ENCODE peak calls at places on chromosomes 7 and 10, in nine cellular contexts. I is suprapubic skin, Z is mammary epithelial cell, Q is heart right ventricle, N is OCI-LY7, P is body of pancreas, W is brain microvascular endothelial cell, S is IMR-90, Y is HL-60. A is an unnamed sample.

GRCh38 chr10:61465807-61466425 is 12.7 kb upstream of the TMEM26 start:
- DNase-seq in N (no peak), Z (no peak), I (no peak), W (no peak), Y (no peak), Q (no peak), S (peak), P (no peak), A (no peak)

GRCh38 chr10:131009801-131010200 is 301.7 kb downstream of the TCERG1L start:
- DNase-seq in Y (no peak), Q (no peak), N (no peak), P (no peak), S (no peak), Z (no peak), W (no peak), I (no peak), A (no peak)

GRCh38 chr7:124171068-124171467 is 138.2 kb upstream of the TMEM229A start:
- DNase-seq in Z (peak), I (no peak), Q (peak), S (peak), Y (peak), P (peak), N (no peak), W (peak), A (no peak)

GRCh38 chr10:14466256-14466655 is 135.5 kb upstream of the FRMD4A start:
- DNase-seq in Y (no peak), W (peak), Z (no peak), I (no peak), Q (peak), N (no peak), P (no peak), S (peak), A (no peak)

GRCh38 chr7:136894789-136895188 is 26.3 kb downstream of the CHRM2 start:
- DNase-seq in Z (no peak), N (no peak), Y (no peak), W (no peak), I (no peak), P (no peak), Q (no peak), S (no peak), A (no peak)

GRCh38 chr10:101397140-101397539 is 43.2 kb downstream of the BTRC start:
- DNase-seq in Z (peak), Q (peak), P (no peak), W (peak), Y (no peak), I (no peak), S (peak), N (peak), A (no peak)

GRCh38 chr10:132834311-132834761 is 48.4 kb upstream of the NKX6-2 start:
- DNase-seq in N (no peak), Y (no peak), P (no peak), W (no peak), Q (no peak), S (no peak), I (no peak), Z (no peak), A (no peak)

GRCh38 chr7:13903997-13904396 is 85.5 kb downstream of the ETV1 start:
- DNase-seq in P (no peak), S (peak), N (no peak), W (no peak), Y (peak), Q (no peak), Z (no peak), I (no peak), A (no peak)

GRCh38 chr10:121459765-121460453 is 138.3 kb downstream of the FGFR2 start:
- DNase-seq in S (no peak), Y (no peak), Q (no peak), I (no peak), W (no peak), P (no peak), N (no peak), Z (peak), A (no peak)

GRCh38 chr7:80147543-80148376 is 13.1 kb downstream of the GNAI1 start:
- DNase-seq in Y (no peak), N (no peak), S (peak), Z (peak), I (no peak), Q (no peak), P (no peak), W (peak), A (peak)

GRCh38 chr7:94666879-94667587 is 11.1 kb upstream of the SGCE start:
- DNase-seq in Y (no peak), I (no peak), N (no peak), P (no peak), Z (no peak), Q (no peak), S (no peak), W (no peak), A (no peak)

GRCh38 chr10:90306187-90306586 is 551.7 kb downstream of the HTR7 start:
- DNase-seq in W (peak), Q (peak), Y (no peak), P (no peak), S (peak), N (no peak), I (no peak), Z (peak), A (no peak)

GRCh38 chr7:46393142-46393541 is 472.1 kb upstream of the IGFBP3 start:
- DNase-seq in Z (no peak), P (no peak), I (no peak), W (no peak), Q (no peak), N (no peak), Y (no peak), S (peak), A (no peak)

GRCh38 chr7:141397236-141398163 is 153.7 kb upstream of the AGK start:
- DNase-seq in S (no peak), I (no peak), Q (peak), W (no peak), N (no peak), Z (no peak), P (no peak), Y (no peak), A (no peak)

GRCh38 chr10:100009283-100009792 is 409 bp downstream of the DNMBP start:
- DNase-seq in P (peak), W (no peak), N (no peak), Z (peak), I (no peak), S (no peak), Q (peak), Y (peak), A (no peak)

GRCh38 chr10:100007239-100008141 is 2.3 kb downstream of the DNMBP start:
- DNase-seq in N (peak), P (no peak), Q (no peak), Z (no peak), Y (no peak), S (no peak), W (no peak), I (no peak), A (no peak)

GRCh38 chr10:100008708-100009282 is 952 bp downstream of the DNMBP start:
- DNase-seq in Z (no peak), N (peak), I (no peak), Y (no peak), P (no peak), S (no peak), W (no peak), Q (no peak), A (no peak)

GRCh38 chr10:100008142-100008522 is 1.6 kb downstream of the DNMBP start:
- DNase-seq in Z (peak), N (no peak), P (no peak), W (no peak), Y (no peak), I (no peak), S (peak), Q (no peak), A (no peak)

GRCh38 chr10:100009793-100010676 is at the start of gene DNMBP:
- DNase-seq in P (peak), S (peak), I (peak), N (peak), Z (peak), Q (peak), W (peak), Y (peak), A (peak)
- H3K27ac ChIP-seq in P (peak), S (peak), I (peak), N (peak), Z (peak), Q (peak), W (peak), Y (no peak), A (peak)

GRCh38 chr7:122550545-122550944 is 148.4 kb downstream of the RNF133 start:
- DNase-seq in Y (no peak), Q (no peak), Z (no peak), I (no peak), S (no peak), N (no peak), W (no peak), P (no peak), A (no peak)
- TF ChIP-seq CTCF in Y (no peak), Q (no peak), Z (no peak), I (no peak), S (no peak), N (no peak), W (no peak), P (peak), A (peak)

GRCh38 chr7:122304996-122305421 is 459 bp upstream of the FEZF1 start:
- DNase-seq in W (no peak), I (no peak), Q (no peak), P (peak), S (no peak), N (no peak), Y (no peak), Z (no peak), A (no peak)
- H3K27ac ChIP-seq in W (no peak), I (no peak), Q (no peak), P (no peak), S (no peak), N (no peak), Y (no peak), Z (no peak), A (no peak)

GRCh38 chr10:86692023-86692514 is 23.8 kb downstream of the LDB3 start:
- DNase-seq in P (no peak), Y (no peak), W (no peak), N (no peak), Q (no peak), Z (no peak), S (no peak), I (no peak), A (no peak)

GRCh38 chr10:86693289-86693688 is 25.0 kb downstream of the LDB3 start:
- DNase-seq in Q (no peak), P (no peak), S (no peak), Y (no peak), Z (no peak), I (no peak), N (no peak), W (no peak), A (no peak)

GRCh38 chr10:86692664-86693063 is 24.4 kb downstream of the LDB3 start:
- DNase-seq in Z (no peak), P (no peak), W (no peak), S (no peak), Q (no peak), I (no peak), N (no peak), Y (no peak), A (no peak)

GRCh38 chr10:86691333-86692022 is 23.2 kb downstream of the LDB3 start:
- DNase-seq in Y (no peak), W (no peak), N (no peak), S (no peak), Z (no peak), P (no peak), I (no peak), Q (peak), A (no peak)

DNA sequence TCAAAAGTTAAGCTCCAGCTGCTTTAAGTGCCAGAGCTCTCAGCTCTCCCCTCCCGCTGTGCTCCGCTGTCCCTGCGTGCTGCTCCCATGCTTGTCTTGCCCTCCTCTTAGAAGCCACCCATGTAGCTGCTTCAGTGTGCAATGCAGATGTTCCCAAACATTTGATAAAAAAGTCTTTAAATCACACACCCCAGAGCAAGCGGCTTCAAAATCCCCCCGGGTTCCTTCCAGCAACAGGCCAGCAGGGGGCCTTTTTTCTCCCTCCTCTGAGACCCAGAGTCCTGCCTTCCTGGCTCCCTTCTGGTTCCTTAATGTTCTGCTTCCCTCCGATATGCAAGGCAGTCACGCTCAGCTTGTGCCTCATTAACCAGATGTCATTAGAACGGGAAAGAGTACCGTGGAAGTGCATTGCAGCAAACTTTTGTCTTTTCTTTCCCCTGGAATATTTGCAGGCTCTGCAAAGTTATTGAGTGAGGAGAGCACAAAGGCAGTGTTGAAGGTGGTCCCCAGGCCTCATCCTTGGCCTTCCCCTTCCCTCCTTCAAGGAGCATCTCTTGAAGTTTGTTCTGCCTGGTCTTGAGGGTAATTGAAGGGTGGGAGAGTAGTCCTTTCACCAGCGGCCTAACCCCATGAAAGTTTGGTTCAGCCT is 25.5 kb downstream of the LDB3 start:
- DNase-seq in W (peak), N (peak), I (no peak), Z (no peak), Q (peak), P (peak), Y (peak), S (peak), A (no peak)
- TF ChIP-seq CTCF in W (peak), N (peak), I (peak), Z (peak), Q (peak), P (peak), Y (no peak), S (peak), A (peak)

DNA sequence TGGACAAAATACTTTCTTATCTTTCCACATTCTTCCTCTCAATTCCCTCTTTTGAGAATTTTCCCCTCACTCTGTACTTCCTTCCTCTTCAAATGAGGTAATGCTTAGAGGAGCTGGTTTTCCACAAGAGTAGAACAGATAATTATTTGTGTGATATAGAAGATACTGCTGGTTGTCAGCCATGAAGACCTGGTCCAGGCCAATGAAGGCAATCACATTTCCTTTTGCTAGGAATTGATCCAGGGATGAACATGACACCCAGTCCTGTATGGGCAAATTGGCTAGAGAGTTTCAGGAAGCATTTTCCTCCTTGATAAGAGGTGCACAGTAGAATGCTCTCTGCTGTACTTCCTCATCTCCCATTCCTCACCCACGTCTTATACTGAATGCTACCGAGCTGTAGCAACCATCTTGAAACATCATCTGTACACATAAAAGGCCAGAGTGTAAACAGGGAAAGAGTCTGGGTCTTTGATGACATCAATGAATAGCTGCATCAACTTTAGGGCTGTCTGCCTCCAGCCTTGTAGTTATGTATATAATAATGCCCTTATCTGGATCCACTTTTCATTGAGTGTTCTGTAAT is 103.8 kb downstream of the CDK6 start:
- DNase-seq in Y (peak), Q (no peak), S (no peak), Z (no peak), I (no peak), P (no peak), N (no peak), W (no peak), A (no peak)
- H3K27ac ChIP-seq in Y (peak), Q (no peak), S (no peak), Z (no peak), I (no peak), P (no peak), N (no peak), W (no peak), A (no peak)

GRCh38 chr10:79155301-79156081 is 86.7 kb downstream of the ZMIZ1 start:
- DNase-seq in S (peak), P (no peak), Q (peak), Z (no peak), Y (peak), W (no peak), N (peak), I (no peak), A (no peak)
- TF ChIP-seq CTCF in S (peak), P (no peak), Q (peak), Z (no peak), Y (no peak), W (peak), N (peak), I (no peak), A (no peak)

GRCh38 chr7:71021049-71021448 is 110.9 kb upstream of the GALNT17 start:
- DNase-seq in N (no peak), W (no peak), Z (no peak), Q (no peak), Y (no peak), I (no peak), P (no peak), S (no peak), A (no peak)
- H3K27ac ChIP-seq in N (no peak), W (no peak), Z (no peak), Q (no peak), Y (no peak), I (no peak), P (no peak), S (no peak), A (no peak)

A was measured in PC-9.